ENCODE peak calls at places on chromosomes 16 and 17, in eight cellular contexts. I is GM04503, B is activated gamma-delta T cell treated with Interleukin-2 at 50 U/mL for 16 hours, C is GM23248, K is A549, W is KBM-7, U is AG08395, T is BE2C. G is an unnamed sample.

GRCh38 chr17:8162997-8163977 is 539 bp upstream of the VAMP2 start:
- DNase-seq in I (no peak), B (peak; percentile 33), C (no peak), K (peak; percentile 46), W (no peak), U (no peak), T (no peak), G (no peak)

GRCh38 chr16:3878610-3879009 is 1.9 kb downstream of the CREBBP start:
- DNase-seq in I (no peak), B (no peak), C (peak; percentile 50), K (no peak), W (peak; percentile 59), U (no peak), T (no peak), G (no peak)

GRCh38 chr16:70151391-70151790 is 22.2 kb upstream of the CLEC18C start:
- DNase-seq in I (no peak), B (no peak), C (no peak), K (peak; percentile 3), W (no peak), U (peak; percentile 2), T (no peak), G (no peak)

GRCh38 chr16:17369441-17369951 is 101.3 kb downstream of the XYLT1 start:
- DNase-seq in I (no peak), B (peak; percentile 79), C (no peak), K (no peak), W (peak; percentile 92), U (no peak), T (no peak), G (peak; percentile 62)

GRCh38 chr17:80774643-80775281 is 216.9 kb upstream of the CHMP6 start:
- DNase-seq in I (no peak), B (no peak), C (no peak), K (no peak), W (peak; percentile 93), U (no peak), T (peak; percentile 47), G (no peak)

GRCh38 chr16:19330801-19331484 is 45.4 kb downstream of the CLEC19A start:
- DNase-seq in I (peak; percentile 8), B (no peak), C (peak; percentile 78), K (peak; percentile 41), W (no peak), U (peak; percentile 48), T (no peak), G (no peak)

GRCh38 chr17:47882247-47882646 is 13.8 kb upstream of the SP2 start:
- DNase-seq in I (peak; percentile 65), B (no peak), C (peak; percentile 85), K (no peak), W (no peak), U (peak; percentile 73), T (no peak), G (no peak)

GRCh38 chr16:29816694-29817441 is 916 bp downstream of the PAGR1 start:
- DNase-seq in I (no peak), B (peak; percentile 44), C (peak; percentile 88), K (peak; percentile 67), W (peak; percentile 81), U (peak; percentile 54), T (peak; percentile 68), G (no peak)

GRCh38 chr17:63993368-63993990 is 4.7 kb upstream of the PRR29 start:
- DNase-seq in I (no peak), B (peak; percentile 31), C (no peak), K (no peak), W (no peak), U (no peak), T (no peak), G (no peak)

GRCh38 chr17:1162116-1162855 is 17.5 kb downstream of the ABR start:
- DNase-seq in I (no peak), B (no peak), C (no peak), K (no peak), W (no peak), U (no peak), T (no peak), G (no peak)

GRCh38 chr17:58264407-58265103 is 16.2 kb downstream of the MPO start:
- DNase-seq in I (no peak), B (no peak), C (no peak), K (no peak), W (no peak), U (no peak), T (no peak), G (no peak)

GRCh38 chr17:34485999-34486398 is 93.4 kb upstream of the TMEM132E start:
- DNase-seq in I (no peak), B (no peak), C (no peak), K (no peak), W (peak; percentile 44), U (no peak), T (no peak), G (no peak)

GRCh38 chr17:18069101-18069500 is 18.6 kb upstream of the DRG2 start:
- DNase-seq in I (no peak), B (no peak), C (no peak), K (no peak), W (no peak), U (no peak), T (no peak), G (no peak)

GRCh38 chr17:29347831-29348281 is 42.3 kb upstream of the TAOK1 start:
- DNase-seq in I (peak; percentile 17), B (no peak), C (peak; percentile 79), K (no peak), W (peak; percentile 15), U (no peak), T (no peak), G (no peak)

GRCh38 chr17:31533546-31534155 is 142.2 kb downstream of the RAB11FIP4 start:
- DNase-seq in I (no peak), B (no peak), C (peak; percentile 94), K (peak; percentile 79), W (peak; percentile 45), U (peak; percentile 88), T (peak; percentile 56), G (peak; percentile 67)

GRCh38 chr16:53091508-53092211 is 36.9 kb downstream of the CHD9 start:
- DNase-seq in I (peak; percentile 83), B (no peak), C (peak; percentile 95), K (no peak), W (peak; percentile 58), U (peak; percentile 78), T (peak; percentile 92), G (peak; percentile 80)

GRCh38 chr16:72425571-72426341 is 253.8 kb upstream of the PMFBP1 start:
- DNase-seq in I (no peak), B (no peak), C (no peak), K (no peak), W (no peak), U (no peak), T (no peak), G (peak; percentile 80)

GRCh38 chr17:58415371-58416055 is 1.8 kb downstream of the RNF43 start:
- DNase-seq in I (no peak), B (no peak), C (no peak), K (peak; percentile 38), W (no peak), U (no peak), T (peak; percentile 16), G (no peak)

GRCh38 chr17:75064040-75064439 is 17.0 kb downstream of the KCTD2 start:
- DNase-seq in I (no peak), B (no peak), C (no peak), K (no peak), W (no peak), U (no peak), T (no peak), G (no peak)

GRCh38 chr16:11297492-11298142 is 16.5 kb upstream of the PRM1 start:
- DNase-seq in I (no peak), B (peak; percentile 65), C (peak; percentile 65), K (no peak), W (peak; percentile 80), U (peak; percentile 62), T (peak; percentile 71), G (peak; percentile 50)

GRCh38 chr16:30998852-30999761 is 11.3 kb downstream of the STX1B start:
- DNase-seq in I (no peak), B (no peak), C (peak; percentile 60), K (no peak), W (no peak), U (no peak), T (no peak), G (no peak)

GRCh38 chr16:84197487-84198128 is 6.7 kb downstream of the ADAD2 start:
- DNase-seq in I (no peak), B (no peak), C (no peak), K (no peak), W (no peak), U (no peak), T (no peak), G (no peak)

GRCh38 chr17:36195474-36196098 is 972 bp downstream of the CCL3L1 start:
- DNase-seq in I (no peak), B (no peak), C (no peak), K (no peak), W (no peak), U (no peak), T (no peak), G (no peak)

GRCh38 chr17:39920218-39921210 is 2.1 kb upstream of the GSDMB start:
- DNase-seq in I (no peak), B (no peak), C (no peak), K (no peak), W (no peak), U (no peak), T (peak; percentile 23), G (no peak)

GRCh38 chr17:14048169-14048568 is 21.1 kb upstream of the COX10 start:
- DNase-seq in I (no peak), B (no peak), C (peak; percentile 41), K (peak; percentile 30), W (no peak), U (no peak), T (no peak), G (no peak)

GRCh38 chr16:23784811-23785447 is 30.1 kb downstream of the CHP2 start:
- DNase-seq in I (no peak), B (no peak), C (peak; percentile 53), K (no peak), W (no peak), U (no peak), T (no peak), G (no peak)

GRCh38 chr16:228151-228855 is 946 bp downstream of the LUC7L start:
- DNase-seq in I (no peak), B (no peak), C (peak; percentile 54), K (peak; percentile 25), W (no peak), U (no peak), T (peak; percentile 27), G (no peak)

GRCh38 chr16:23959069-23959800 is 123.5 kb downstream of the PRKCB start:
- DNase-seq in I (no peak), B (no peak), C (no peak), K (no peak), W (peak; percentile 56), U (no peak), T (no peak), G (no peak)

GRCh38 chr17:11935734-11936406 is 61.4 kb downstream of the ZNF18 start:
- DNase-seq in I (peak; percentile 3), B (no peak), C (peak; percentile 40), K (no peak), W (peak; percentile 61), U (peak; percentile 21), T (peak; percentile 24), G (peak; percentile 15)

GRCh38 chr17:41965694-41966375 is 760 bp upstream of the CNP start:
- DNase-seq in I (no peak), B (peak; percentile 44), C (peak; percentile 79), K (peak; percentile 74), W (peak; percentile 24), U (peak; percentile 36), T (no peak), G (peak; percentile 50)

GRCh38 chr16:10878644-10879498 is 1.9 kb downstream of the CIITA start:
- DNase-seq in I (no peak), B (no peak), C (peak; percentile 69), K (no peak), W (peak; percentile 42), U (peak; percentile 68), T (no peak), G (peak; percentile 16)

GRCh38 chr16:53429221-53429943 is 4.9 kb upstream of the RBL2 start:
- DNase-seq in I (no peak), B (no peak), C (peak; percentile 26), K (no peak), W (no peak), U (peak; percentile 5), T (peak; percentile 63), G (no peak)

GRCh38 chr16:11587643-11588247 is 1.0 kb upstream of the LITAF start:
- DNase-seq in I (no peak), B (no peak), C (no peak), K (no peak), W (no peak), U (no peak), T (peak; percentile 71), G (no peak)

GRCh38 chr16:5041604-5042133 is 7.9 kb upstream of the NAGPA start:
- DNase-seq in I (peak; percentile 22), B (no peak), C (peak; percentile 52), K (no peak), W (no peak), U (peak; percentile 24), T (no peak), G (no peak)